ENCODE peak calls at places on chromosome 7, in ten cellular contexts. N, D, A, T, X, L, K, F, C and H are unnamed samples.

GRCh38 chr7:2068693-2069471 is 163.9 kb downstream of the MAD1L1 start:
- DNase-seq in A (no peak), X (no peak), K (no peak), C (no peak), D (no peak), N (no peak), L (no peak), F (no peak), T (no peak), H (no peak)

GRCh38 chr7:139619367-139619657 is 95.8 kb downstream of the CLEC2L start:
- DNase-seq in D (no peak), A (no peak), F (no peak), T (no peak), X (no peak), N (no peak), K (peak; percentile 82), L (no peak), C (no peak), H (no peak)

GRCh38 chr7:95421847-95422444 is 12.9 kb downstream of the PON2 start:
- DNase-seq in N (no peak), T (no peak), K (peak; percentile 36), F (no peak), D (no peak), X (no peak), L (no peak), C (no peak), A (no peak), H (no peak)

GRCh38 chr7:158164101-158165095 is 423.2 kb downstream of the PTPRN2 start:
- DNase-seq in L (no peak), A (no peak), X (peak; percentile 33), K (no peak), C (no peak), N (no peak), D (peak; percentile 80), T (no peak), F (no peak), H (no peak)

GRCh38 chr7:109094-109493 is 83.3 kb upstream of the FAM20C start:
- DNase-seq in F (no peak), T (no peak), K (no peak), X (no peak), N (no peak), C (no peak), L (no peak), A (no peak), D (peak; percentile 49), H (no peak)

GRCh38 chr7:11667810-11668185 is 164.2 kb downstream of the THSD7A start:
- DNase-seq in K (no peak), C (no peak), T (no peak), N (no peak), D (no peak), A (no peak), L (no peak), X (no peak), F (no peak), H (no peak)

GRCh38 chr7:117001283-117001682 is 48.0 kb downstream of the ST7 start:
- DNase-seq in X (no peak), K (no peak), A (no peak), L (no peak), T (no peak), D (no peak), F (no peak), N (no peak), C (no peak), H (no peak)

GRCh38 chr7:4040031-4040928 is 641.8 kb upstream of the FOXK1 start:
- DNase-seq in D (peak; percentile 24), F (no peak), T (no peak), L (no peak), C (no peak), A (no peak), N (no peak), X (peak; percentile 21), K (no peak), H (no peak)

GRCh38 chr7:158394936-158395335 is 192.7 kb downstream of the PTPRN2 start:
- DNase-seq in A (no peak), D (peak; percentile 68), F (peak; percentile 88), T (peak; percentile 36), L (no peak), C (peak; percentile 56), N (no peak), X (no peak), K (no peak), H (no peak)

GRCh38 chr7:127717502-127718125 is 65.6 kb downstream of the SND1 start:
- DNase-seq in N (no peak), X (no peak), T (no peak), D (no peak), A (no peak), F (no peak), C (no peak), L (no peak), K (peak; percentile 17), H (no peak)

GRCh38 chr7:44306608-44307007 is 18.8 kb downstream of the CAMK2B start:
- DNase-seq in D (peak; percentile 7), K (no peak), F (no peak), T (no peak), A (no peak), N (no peak), L (no peak), X (no peak), C (no peak), H (no peak)

GRCh38 chr7:27961255-27961654 is 219.3 kb downstream of the JAZF1 start:
- DNase-seq in L (no peak), T (no peak), D (no peak), N (peak; percentile 54), C (no peak), X (peak; percentile 58), F (no peak), K (peak; percentile 47), A (no peak), H (no peak)

GRCh38 chr7:114956702-114957101 is 34.8 kb downstream of the MDFIC start:
- DNase-seq in L (no peak), N (no peak), X (no peak), K (no peak), F (no peak), A (no peak), C (no peak), T (no peak), D (no peak), H (no peak)

GRCh38 chr7:114949227-114949626 is 27.3 kb downstream of the MDFIC start:
- DNase-seq in K (no peak), T (no peak), L (no peak), X (no peak), D (no peak), F (no peak), A (no peak), C (no peak), N (no peak), H (no peak)

GRCh38 chr7:114952296-114952695 is 30.4 kb downstream of the MDFIC start:
- DNase-seq in D (no peak), L (no peak), C (no peak), X (no peak), N (no peak), A (no peak), K (no peak), F (no peak), T (no peak), H (no peak)

GRCh38 chr7:114957434-114957833 is 35.5 kb downstream of the MDFIC start:
- DNase-seq in F (no peak), A (no peak), C (no peak), L (no peak), D (no peak), T (no peak), K (no peak), N (no peak), X (no peak), H (no peak)

DNA sequence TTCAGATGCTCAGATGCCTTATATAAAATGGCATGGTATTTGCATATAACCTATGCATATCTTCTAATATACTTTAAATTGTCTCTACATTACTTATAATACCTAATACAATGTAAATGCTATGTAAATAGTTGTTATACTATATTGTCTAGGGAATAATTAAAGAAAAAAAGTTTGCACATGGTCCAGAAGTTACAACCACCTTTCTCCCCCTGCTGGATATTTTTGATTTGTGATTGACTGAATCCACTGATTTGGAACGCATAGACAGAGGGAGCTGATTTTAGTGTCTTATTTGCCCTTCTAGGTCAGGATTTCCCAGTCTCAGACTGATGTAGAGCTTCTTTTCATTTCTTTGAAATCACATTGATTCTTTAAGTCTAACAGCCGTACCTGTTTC is 31.8 kb downstream of the MDFIC start:
- DNase-seq in L (no peak), D (no peak), F (no peak), C (no peak), T (no peak), N (no peak), X (no peak), A (no peak), K (no peak), H (no peak)
- TF ChIP-seq CTCF in L (no peak), D (no peak), F (no peak), C (no peak), T (no peak), N (peak; percentile 7), X (no peak), A (no peak), K (no peak), H (no peak)

GRCh38 chr7:17085186-17085585 is 203.4 kb upstream of the AGR3 start:
- DNase-seq in A (no peak), F (no peak), X (no peak), C (no peak), K (no peak), L (no peak), T (no peak), D (no peak), N (no peak), H (no peak)
- TF ChIP-seq POLR2A in A (no peak), F (no peak), X (no peak), C (no peak), K (no peak), L (no peak), T (no peak), D (no peak), N (no peak), H (no peak)

DNA sequence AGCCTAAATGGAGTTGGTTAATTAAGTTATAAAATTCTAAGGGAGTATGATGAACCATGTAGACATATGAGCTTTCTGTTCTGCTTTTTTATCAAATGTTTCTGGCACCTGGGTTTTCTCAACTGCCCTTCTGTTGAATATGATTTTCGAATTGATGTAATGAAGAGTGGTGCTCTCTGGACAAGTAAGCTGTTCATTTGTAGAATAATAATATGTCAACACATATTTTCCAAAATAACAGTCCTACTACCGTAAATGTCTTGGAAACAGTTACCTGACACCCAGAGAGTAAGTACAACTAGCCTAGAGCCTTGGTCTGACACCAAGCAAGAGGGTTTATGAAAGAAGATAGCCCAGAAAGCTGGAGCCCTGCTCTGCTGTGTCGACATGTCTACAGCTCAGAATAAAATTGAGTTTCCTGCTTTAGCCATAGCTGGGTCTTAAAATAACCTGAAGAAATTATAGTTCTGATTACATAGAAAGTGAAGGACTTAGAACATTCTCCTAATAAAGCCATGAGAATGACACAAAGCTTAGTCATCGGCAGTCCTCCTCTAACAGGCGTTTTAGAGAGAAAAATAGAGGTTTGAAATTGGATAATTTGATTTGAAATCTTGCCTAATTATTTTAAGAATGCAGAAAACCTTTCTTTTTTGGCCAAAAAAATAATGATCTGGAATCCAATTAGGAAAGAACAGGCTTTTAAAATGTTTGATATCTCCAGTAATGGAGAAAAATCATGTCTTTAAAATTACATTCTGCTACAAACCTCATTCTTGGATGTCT is 25.1 kb downstream of the HDAC9 start:
- DNase-seq in C (no peak), N (no peak), D (no peak), T (no peak), L (no peak), F (no peak), A (no peak), K (peak; percentile 83), X (no peak), H (no peak)
- H3K4me1 ChIP-seq in C (no peaks in the 10 kb centered on the region), N (no peaks in the 10 kb centered on the region), D (no peaks in the 10 kb centered on the region), T (no peaks in the 10 kb centered on the region), L (no peaks in the 10 kb centered on the region), F (no peaks in the 10 kb centered on the region), A (no peaks in the 10 kb centered on the region), K (peaks cover 5% of the 10 kb centered on the region), X (no peaks in the 10 kb centered on the region), H (peaks cover 4% of the 10 kb centered on the region)

GRCh38 chr7:72109566-72109965 is 302.6 kb downstream of the CALN1 start:
- DNase-seq in T (no peak), F (no peak), C (no peak), A (no peak), L (no peak), X (no peak), D (no peak), K (no peak), N (no peak), H (no peak)
- TF ChIP-seq CTCF in T (no peak), F (no peak), C (no peak), A (no peak), L (no peak), X (no peak), D (no peak), K (no peak), N (no peak), H (no peak)